ENCODE peak calls at places on chromosomes 6 and 20, in eight cellular contexts. V, S, U, L, F, I, D and M are unnamed samples.

GRCh38 chr20:35490736-35491181 is 35.4 kb downstream of the CEP250 start:
- DNase-seq in D (peak), U (peak), I (no peak), V (no peak), L (no peak), F (no peak), S (peak), M (no peak)

GRCh38 chr6:82283771-82284420 is 36.4 kb upstream of the IBTK start:
- DNase-seq in S (no peak), F (no peak), U (no peak), D (no peak), V (no peak), L (no peak), I (no peak), M (no peak)

GRCh38 chr6:42243046-42243445 is 25.4 kb upstream of the MRPS10 start:
- DNase-seq in I (no peak), L (no peak), S (no peak), U (no peak), V (peak), F (no peak), D (no peak), M (no peak)

GRCh38 chr20:44692932-44693476 is 22.2 kb upstream of the CCN5 start:
- DNase-seq in F (peak), U (no peak), D (no peak), S (no peak), L (no peak), I (no peak), V (peak), M (no peak)

GRCh38 chr20:6940052-6940451 is 172.6 kb downstream of the BMP2 start:
- DNase-seq in I (peak), F (no peak), V (no peak), U (no peak), S (no peak), D (no peak), L (no peak), M (no peak)

GRCh38 chr6:21103626-21104224 is 489.8 kb upstream of the SOX4 start:
- DNase-seq in D (no peak), F (no peak), V (no peak), S (no peak), I (no peak), U (no peak), L (no peak), M (no peak)

GRCh38 chr6:155889405-155889804 is 433.8 kb upstream of the NOX3 start:
- DNase-seq in V (no peak), D (no peak), L (no peak), I (no peak), U (no peak), S (no peak), F (no peak), M (no peak)

GRCh38 chr6:105317607-105318533 is 85.0 kb downstream of the PREP start:
- DNase-seq in S (no peak), L (no peak), U (no peak), V (no peak), F (no peak), I (no peak), D (no peak), M (no peak)

GRCh38 chr20:5221078-5221430 is 94.2 kb downstream of the CDS2 start:
- DNase-seq in S (no peak), L (no peak), D (no peak), U (no peak), I (no peak), V (no peak), F (no peak), M (no peak)

GRCh38 chr20:49466114-49466912 is 16.2 kb downstream of the KCNB1 start:
- DNase-seq in S (no peak), U (no peak), I (no peak), V (no peak), F (no peak), L (no peak), D (no peak), M (no peak)

GRCh38 chr6:167664678-167665445 is 161.8 kb upstream of the AFDN start:
- DNase-seq in D (no peak), V (no peak), U (no peak), F (no peak), L (no peak), I (no peak), S (no peak), M (no peak)

GRCh38 chr20:53488779-53489272 is 104.8 kb downstream of the ZNF217 start:
- DNase-seq in V (no peak), U (no peak), S (no peak), D (no peak), L (no peak), I (no peak), F (no peak), M (no peak)

GRCh38 chr6:154888896-154889295 is 106.2 kb upstream of the TIAM2 start:
- DNase-seq in D (no peak), S (no peak), U (no peak), I (no peak), V (no peak), F (no peak), L (no peak), M (no peak)

GRCh38 chr6:85143686-85144085 is 306.2 kb upstream of the NT5E start:
- DNase-seq in D (no peak), S (no peak), I (no peak), V (no peak), L (no peak), U (no peak), F (no peak), M (no peak)

GRCh38 chr20:51463998-51464397 is 78.5 kb downstream of the NFATC2 start:
- DNase-seq in L (no peak), D (no peak), F (no peak), S (no peak), I (no peak), V (no peak), U (no peak), M (no peak)

GRCh38 chr6:158057213-158057987 is 75.7 kb downstream of the SYNJ2 start:
- DNase-seq in V (peak), F (no peak), S (no peak), U (no peak), I (no peak), L (no peak), D (no peak), M (no peak)

GRCh38 chr20:1934578-1935573 is 39.7 kb downstream of the SIRPA start:
- DNase-seq in S (no peak), U (no peak), L (no peak), F (no peak), I (no peak), D (no peak), V (peak), M (no peak)

GRCh38 chr6:6916598-6916997 is 191.2 kb upstream of the RREB1 start:
- DNase-seq in I (no peak), D (no peak), U (no peak), S (no peak), F (no peak), V (peak), L (no peak), M (no peak)

GRCh38 chr6:35081426-35081851 is 59.7 kb downstream of the TCP11 start:
- DNase-seq in F (no peak), V (peak), S (no peak), U (no peak), D (no peak), I (no peak), L (no peak), M (no peak)

GRCh38 chr20:47137231-47137865 is 219.2 kb downstream of the ZMYND8 start:
- DNase-seq in V (no peak), S (no peak), I (no peak), U (no peak), L (no peak), D (no peak), F (no peak), M (no peak)

GRCh38 chr20:8527998-8528397 is 395.9 kb downstream of the PLCB1 start:
- DNase-seq in S (no peak), L (no peak), U (no peak), I (no peak), D (no peak), F (no peak), V (no peak), M (no peak)

GRCh38 chr6:10837692-10837996 is 695 bp downstream of the MAK start:
- DNase-seq in I (peak), L (no peak), F (no peak), D (no peak), V (no peak), S (peak), U (no peak), M (no peak)

GRCh38 chr6:111873178-111874029 is at the start of gene FYN:
- DNase-seq in D (peak), S (peak), L (peak), I (peak), F (peak), V (peak), U (peak), M (peak)

GRCh38 chr20:37797669-37798175 is 103.9 kb downstream of the CTNNBL1 start:
- DNase-seq in D (no peak), L (no peak), V (no peak), I (no peak), U (no peak), F (no peak), S (no peak), M (no peak)

GRCh38 chr6:123925360-123925759 is 121.7 kb downstream of the NKAIN2 start:
- DNase-seq in V (no peak), D (no peak), L (no peak), U (no peak), F (no peak), I (no peak), S (no peak), M (no peak)

GRCh38 chr6:4350571-4351505 is 215.5 kb upstream of the ECI2 start:
- DNase-seq in I (no peak), D (no peak), V (peak), S (no peak), F (no peak), L (no peak), U (no peak), M (no peak)